ENCODE peak calls at places on chromosome 1, in seven cellular contexts. One of them, this sample, is unnamed.

GRCh38 chr1:32249831-32250525 is 1.1 kb upstream of the LCK start:
- DNase-seq in kidney epithelial cell: no peak
- DNase-seq in cardiac fibroblast: peak; percentile 58
- DNase-seq in fibroblast of mammary gland: no peak
- DNase-seq in CD4-positive, CD25-positive, alpha-beta regulatory T cell: peak; percentile 89
- DNase-seq in heart left ventricle: peak; percentile 78
- DNase-seq in upper lobe of right lung: no peak
- DNase-seq in this sample: no peak

GRCh38 chr1:59100975-59101374 is 195.9 kb upstream of the FGGY start:
- DNase-seq in kidney epithelial cell: no peak
- DNase-seq in cardiac fibroblast: peak; percentile 53
- DNase-seq in fibroblast of mammary gland: no peak
- DNase-seq in CD4-positive, CD25-positive, alpha-beta regulatory T cell: no peak
- DNase-seq in heart left ventricle: no peak
- DNase-seq in upper lobe of right lung: no peak
- DNase-seq in this sample: no peak

GRCh38 chr1:206575165-206575893 is 36.9 kb downstream of the EIF2D start:
- DNase-seq in kidney epithelial cell: no peak
- DNase-seq in cardiac fibroblast: peak; percentile 96
- DNase-seq in fibroblast of mammary gland: peak; percentile 84
- DNase-seq in CD4-positive, CD25-positive, alpha-beta regulatory T cell: peak; percentile 78
- DNase-seq in heart left ventricle: peak; percentile 48
- DNase-seq in upper lobe of right lung: no peak
- DNase-seq in this sample: no peak

GRCh38 chr1:81231729-81232038 is 569.0 kb upstream of the ADGRL2 start:
- DNase-seq in kidney epithelial cell: no peak
- DNase-seq in cardiac fibroblast: peak; percentile 25
- DNase-seq in fibroblast of mammary gland: peak; percentile 25
- DNase-seq in CD4-positive, CD25-positive, alpha-beta regulatory T cell: no peak
- DNase-seq in heart left ventricle: no peak
- DNase-seq in upper lobe of right lung: no peak
- DNase-seq in this sample: no peak

GRCh38 chr1:205332015-205332791 is 10.7 kb upstream of the NUAK2 start:
- DNase-seq in kidney epithelial cell: no peak
- DNase-seq in cardiac fibroblast: no peak
- DNase-seq in fibroblast of mammary gland: no peak
- DNase-seq in CD4-positive, CD25-positive, alpha-beta regulatory T cell: no peak
- DNase-seq in heart left ventricle: no peak
- DNase-seq in upper lobe of right lung: no peak
- DNase-seq in this sample: no peak

GRCh38 chr1:17276568-17276967 is 27.7 kb downstream of the PADI3 start:
- DNase-seq in kidney epithelial cell: no peak
- DNase-seq in cardiac fibroblast: peak; percentile 66
- DNase-seq in fibroblast of mammary gland: peak; percentile 37
- DNase-seq in CD4-positive, CD25-positive, alpha-beta regulatory T cell: no peak
- DNase-seq in heart left ventricle: no peak
- DNase-seq in upper lobe of right lung: peak; percentile 64
- DNase-seq in this sample: no peak

GRCh38 chr1:65214340-65215027 is 66.5 kb downstream of the AK4 start:
- DNase-seq in kidney epithelial cell: no peak
- DNase-seq in cardiac fibroblast: no peak
- DNase-seq in fibroblast of mammary gland: no peak
- DNase-seq in CD4-positive, CD25-positive, alpha-beta regulatory T cell: no peak
- DNase-seq in heart left ventricle: no peak
- DNase-seq in upper lobe of right lung: no peak
- DNase-seq in this sample: no peak

GRCh38 chr1:61253059-61253735 is 170.8 kb downstream of the NFIA start:
- DNase-seq in kidney epithelial cell: no peak
- DNase-seq in cardiac fibroblast: peak; percentile 92
- DNase-seq in fibroblast of mammary gland: peak; percentile 80
- DNase-seq in CD4-positive, CD25-positive, alpha-beta regulatory T cell: no peak
- DNase-seq in heart left ventricle: peak; percentile 76
- DNase-seq in upper lobe of right lung: no peak
- DNase-seq in this sample: peak; percentile 81

GRCh38 chr1:64363116-64363515 is 106.8 kb upstream of the CACHD1 start:
- DNase-seq in kidney epithelial cell: no peak
- DNase-seq in cardiac fibroblast: no peak
- DNase-seq in fibroblast of mammary gland: no peak
- DNase-seq in CD4-positive, CD25-positive, alpha-beta regulatory T cell: no peak
- DNase-seq in heart left ventricle: no peak
- DNase-seq in upper lobe of right lung: no peak
- DNase-seq in this sample: no peak

GRCh38 chr1:165747632-165748452 is 20.8 kb downstream of the TMCO1 start:
- DNase-seq in kidney epithelial cell: no peak
- DNase-seq in cardiac fibroblast: no peak
- DNase-seq in fibroblast of mammary gland: no peak
- DNase-seq in CD4-positive, CD25-positive, alpha-beta regulatory T cell: no peak
- DNase-seq in heart left ventricle: no peak
- DNase-seq in upper lobe of right lung: no peak
- DNase-seq in this sample: no peak

GRCh38 chr1:193408782-193409293 is 222.4 kb upstream of the B3GALT2 start:
- DNase-seq in kidney epithelial cell: peak; percentile 45
- DNase-seq in cardiac fibroblast: peak; percentile 87
- DNase-seq in fibroblast of mammary gland: peak; percentile 37
- DNase-seq in CD4-positive, CD25-positive, alpha-beta regulatory T cell: no peak
- DNase-seq in heart left ventricle: peak; percentile 81
- DNase-seq in upper lobe of right lung: peak; percentile 77
- DNase-seq in this sample: peak; percentile 81

GRCh38 chr1:36859926-36860325 is 174.4 kb downstream of the GRIK3 start:
- DNase-seq in kidney epithelial cell: no peak
- DNase-seq in cardiac fibroblast: no peak
- DNase-seq in fibroblast of mammary gland: no peak
- DNase-seq in CD4-positive, CD25-positive, alpha-beta regulatory T cell: no peak
- DNase-seq in heart left ventricle: no peak
- DNase-seq in upper lobe of right lung: no peak
- DNase-seq in this sample: no peak

GRCh38 chr1:65389296-65389695 is 31.2 kb upstream of the LEPR start:
- DNase-seq in kidney epithelial cell: no peak
- DNase-seq in cardiac fibroblast: peak; percentile 57
- DNase-seq in fibroblast of mammary gland: peak; percentile 18
- DNase-seq in CD4-positive, CD25-positive, alpha-beta regulatory T cell: no peak
- DNase-seq in heart left ventricle: no peak
- DNase-seq in upper lobe of right lung: no peak
- DNase-seq in this sample: no peak

GRCh38 chr1:22108343-22109135 is 34.4 kb downstream of the WNT4 start:
- DNase-seq in kidney epithelial cell: no peak
- DNase-seq in cardiac fibroblast: no peak
- DNase-seq in fibroblast of mammary gland: no peak
- DNase-seq in CD4-positive, CD25-positive, alpha-beta regulatory T cell: no peak
- DNase-seq in heart left ventricle: no peak
- DNase-seq in upper lobe of right lung: no peak
- DNase-seq in this sample: no peak

GRCh38 chr1:72283204-72284083 is 1.1 kb upstream of the NEGR1 start:
- DNase-seq in kidney epithelial cell: no peak
- DNase-seq in cardiac fibroblast: peak; percentile 84
- DNase-seq in fibroblast of mammary gland: peak; percentile 61
- DNase-seq in CD4-positive, CD25-positive, alpha-beta regulatory T cell: peak; percentile 14
- DNase-seq in heart left ventricle: peak; percentile 57
- DNase-seq in upper lobe of right lung: peak; percentile 88
- DNase-seq in this sample: peak; percentile 82

GRCh38 chr1:8727809-8728213 is 89.6 kb downstream of the RERE start:
- DNase-seq in kidney epithelial cell: no peak
- DNase-seq in cardiac fibroblast: no peak
- DNase-seq in fibroblast of mammary gland: peak; percentile 33
- DNase-seq in CD4-positive, CD25-positive, alpha-beta regulatory T cell: no peak
- DNase-seq in heart left ventricle: no peak
- DNase-seq in upper lobe of right lung: no peak
- DNase-seq in this sample: no peak

GRCh38 chr1:94898486-94899385 is 28.2 kb downstream of the CNN3 start:
- DNase-seq in kidney epithelial cell: no peak
- DNase-seq in cardiac fibroblast: no peak
- DNase-seq in fibroblast of mammary gland: no peak
- DNase-seq in CD4-positive, CD25-positive, alpha-beta regulatory T cell: no peak
- DNase-seq in heart left ventricle: no peak
- DNase-seq in upper lobe of right lung: no peak
- DNase-seq in this sample: no peak

GRCh38 chr1:41504126-41505035 is 19.9 kb upstream of the EDN2 start:
- DNase-seq in kidney epithelial cell: no peak
- DNase-seq in cardiac fibroblast: peak; percentile 64
- DNase-seq in fibroblast of mammary gland: peak; percentile 65
- DNase-seq in CD4-positive, CD25-positive, alpha-beta regulatory T cell: no peak
- DNase-seq in heart left ventricle: peak; percentile 57
- DNase-seq in upper lobe of right lung: no peak
- DNase-seq in this sample: no peak

GRCh38 chr1:116062201-116062600 is 49.0 kb upstream of the MAB21L3 start:
- DNase-seq in kidney epithelial cell: no peak
- DNase-seq in cardiac fibroblast: no peak
- DNase-seq in fibroblast of mammary gland: peak; percentile 45
- DNase-seq in CD4-positive, CD25-positive, alpha-beta regulatory T cell: no peak
- DNase-seq in heart left ventricle: no peak
- DNase-seq in upper lobe of right lung: no peak
- DNase-seq in this sample: no peak

GRCh38 chr1:67716800-67717199 is 31.8 kb downstream of the GADD45A start:
- DNase-seq in kidney epithelial cell: no peak
- DNase-seq in cardiac fibroblast: peak; percentile 61
- DNase-seq in fibroblast of mammary gland: peak; percentile 69
- DNase-seq in CD4-positive, CD25-positive, alpha-beta regulatory T cell: no peak
- DNase-seq in heart left ventricle: no peak
- DNase-seq in upper lobe of right lung: no peak
- DNase-seq in this sample: no peak

GRCh38 chr1:26021647-26022403 is at the start of gene EXTL1:
- DNase-seq in kidney epithelial cell: no peak
- DNase-seq in cardiac fibroblast: no peak
- DNase-seq in fibroblast of mammary gland: no peak
- DNase-seq in CD4-positive, CD25-positive, alpha-beta regulatory T cell: no peak
- DNase-seq in heart left ventricle: peak; percentile 91
- DNase-seq in upper lobe of right lung: no peak
- DNase-seq in this sample: no peak

GRCh38 chr1:46817814-46818213 is 19.0 kb downstream of the CYP4B1 start:
- DNase-seq in kidney epithelial cell: no peak
- DNase-seq in cardiac fibroblast: no peak
- DNase-seq in fibroblast of mammary gland: no peak
- DNase-seq in CD4-positive, CD25-positive, alpha-beta regulatory T cell: no peak
- DNase-seq in heart left ventricle: no peak
- DNase-seq in upper lobe of right lung: no peak
- DNase-seq in this sample: no peak

DNA sequence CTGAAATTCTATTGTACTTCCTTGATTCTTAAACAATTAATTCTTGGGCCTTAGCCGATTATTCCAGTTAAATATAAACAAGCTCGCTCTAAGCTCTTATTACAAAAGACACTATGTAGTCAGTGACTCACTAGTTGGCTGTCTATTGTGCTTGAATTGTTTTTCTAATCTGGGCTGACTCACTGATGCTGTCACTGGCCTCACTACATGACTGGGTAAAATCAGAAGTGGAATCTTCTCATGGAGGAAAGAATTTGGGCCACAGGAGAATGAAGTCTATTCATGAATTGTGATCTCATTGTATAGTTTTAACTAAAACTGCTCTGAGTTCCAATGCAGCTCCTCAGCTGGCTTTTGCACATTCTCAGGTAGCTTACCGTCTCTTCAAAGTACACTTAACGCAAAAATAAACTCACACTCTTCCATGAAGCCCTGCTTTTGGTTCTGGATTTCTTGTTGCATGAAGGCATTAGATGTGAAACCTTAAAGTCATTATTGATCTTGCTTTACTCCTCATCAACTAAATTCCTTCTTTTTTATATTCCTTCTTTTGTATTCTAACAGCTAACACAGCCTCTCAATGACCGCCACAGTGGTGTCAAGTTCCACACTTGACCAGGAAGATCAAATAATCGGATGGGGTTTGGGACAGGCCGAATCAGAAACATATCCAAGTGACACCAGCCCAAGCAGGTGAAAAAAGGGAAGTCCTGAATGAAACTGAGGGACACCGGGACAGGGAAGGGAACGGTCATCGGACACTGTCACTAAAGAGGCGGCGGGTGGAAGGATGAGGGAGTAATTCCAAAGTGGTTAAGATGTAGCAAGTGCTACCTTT is 80.9 kb upstream of the LBR start:
- DNase-seq in kidney epithelial cell: peak; percentile 98
- DNase-seq in cardiac fibroblast: peak; percentile 99
- DNase-seq in fibroblast of mammary gland: peak; percentile 99
- DNase-seq in CD4-positive, CD25-positive, alpha-beta regulatory T cell: no peak
- DNase-seq in heart left ventricle: peak; percentile 50
- DNase-seq in upper lobe of right lung: no peak
- DNase-seq in this sample: no peak
- H3K4me3 ChIP-seq in kidney epithelial cell: no peak overlapping the region
- H3K4me3 ChIP-seq in cardiac fibroblast: no peak overlapping the region
- H3K4me3 ChIP-seq in fibroblast of mammary gland: no peak overlapping the region
- H3K4me3 ChIP-seq in CD4-positive, CD25-positive, alpha-beta regulatory T cell: no peak overlapping the region
- H3K4me3 ChIP-seq in heart left ventricle: no peak overlapping the region
- H3K4me3 ChIP-seq in upper lobe of right lung: no peak overlapping the region
- H3K4me3 ChIP-seq in this sample: no peak overlapping the region

DNA sequence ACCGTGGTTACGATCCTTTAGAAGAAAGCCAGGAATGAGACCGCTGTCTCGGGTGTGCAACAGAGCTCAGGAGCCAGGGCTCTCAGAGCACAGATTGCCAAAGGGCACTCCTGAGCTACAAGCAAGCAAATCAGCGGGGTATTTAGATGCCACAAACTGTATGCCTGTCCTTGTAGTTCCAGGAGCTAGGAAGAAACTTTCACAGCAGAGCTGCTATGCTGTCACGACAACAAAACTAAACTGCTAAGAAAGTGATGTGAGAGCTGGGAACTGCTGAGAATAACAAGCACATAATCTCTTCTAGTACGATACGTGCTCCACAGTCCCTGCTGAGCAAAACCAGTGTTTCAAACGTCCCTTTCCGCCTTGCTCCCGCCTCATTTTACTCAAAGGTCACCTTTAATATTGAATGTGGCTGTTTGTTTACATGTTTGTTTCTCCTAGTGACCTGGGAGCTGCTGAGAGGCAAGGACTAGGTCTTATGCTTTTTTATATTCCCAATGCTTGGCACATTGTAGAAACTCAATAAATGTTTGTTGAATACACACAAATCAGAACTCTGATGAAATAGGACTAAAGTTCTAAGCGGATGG is 14.7 kb downstream of the GREM2 start:
- DNase-seq in kidney epithelial cell: no peak
- DNase-seq in cardiac fibroblast: no peak
- DNase-seq in fibroblast of mammary gland: peak; percentile 22
- DNase-seq in CD4-positive, CD25-positive, alpha-beta regulatory T cell: no peak
- DNase-seq in heart left ventricle: no peak
- DNase-seq in upper lobe of right lung: no peak
- DNase-seq in this sample: no peak
- H3K4me3 ChIP-seq in kidney epithelial cell: no peak overlapping the region
- H3K4me3 ChIP-seq in cardiac fibroblast: no peak overlapping the region
- H3K4me3 ChIP-seq in fibroblast of mammary gland: peak overlapping the region; percentile 25
- H3K4me3 ChIP-seq in CD4-positive, CD25-positive, alpha-beta regulatory T cell: no peak overlapping the region
- H3K4me3 ChIP-seq in heart left ventricle: no peak overlapping the region
- H3K4me3 ChIP-seq in upper lobe of right lung: no peak overlapping the region
- H3K4me3 ChIP-seq in this sample: no peak overlapping the region

DNA sequence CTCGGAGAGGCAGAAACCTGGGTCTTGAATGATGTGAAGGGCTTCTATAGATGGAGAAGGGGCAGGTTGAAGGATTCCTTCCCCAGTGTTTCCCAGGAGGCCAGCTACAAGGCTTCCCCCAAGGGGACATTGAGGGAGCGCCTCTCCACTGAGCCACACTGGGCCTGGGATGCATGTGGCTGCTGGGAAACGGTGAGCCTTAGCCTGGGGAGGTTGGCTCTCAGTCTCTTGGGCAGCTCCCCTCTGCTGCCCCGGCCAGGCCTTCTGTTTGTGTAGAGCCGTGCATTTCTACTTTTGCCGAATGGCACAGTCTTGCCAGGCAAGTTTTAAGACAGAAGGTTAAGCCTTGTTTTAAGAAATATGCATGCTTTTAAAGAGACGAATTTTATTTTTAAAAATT is 254.4 kb upstream of the POU3F1 start:
- DNase-seq in kidney epithelial cell: no peak
- DNase-seq in cardiac fibroblast: no peak
- DNase-seq in fibroblast of mammary gland: no peak
- DNase-seq in CD4-positive, CD25-positive, alpha-beta regulatory T cell: no peak
- DNase-seq in heart left ventricle: no peak
- DNase-seq in upper lobe of right lung: no peak
- DNase-seq in this sample: no peak
- H3K4me3 ChIP-seq in kidney epithelial cell: no peak overlapping the region
- H3K4me3 ChIP-seq in cardiac fibroblast: no peak overlapping the region
- H3K4me3 ChIP-seq in fibroblast of mammary gland: no peak overlapping the region
- H3K4me3 ChIP-seq in CD4-positive, CD25-positive, alpha-beta regulatory T cell: no peak overlapping the region
- H3K4me3 ChIP-seq in heart left ventricle: no peak overlapping the region
- H3K4me3 ChIP-seq in upper lobe of right lung: no peak overlapping the region
- H3K4me3 ChIP-seq in this sample: no peak overlapping the region

GRCh38 chr1:245873068-245873467 is 634.0 kb downstream of the SMYD3 start:
- DNase-seq in kidney epithelial cell: no peak
- DNase-seq in cardiac fibroblast: no peak
- DNase-seq in fibroblast of mammary gland: no peak
- DNase-seq in CD4-positive, CD25-positive, alpha-beta regulatory T cell: no peak
- DNase-seq in heart left ventricle: no peak
- DNase-seq in upper lobe of right lung: no peak
- DNase-seq in this sample: no peak
- H3K4me3 ChIP-seq in kidney epithelial cell: no peak overlapping the region
- H3K4me3 ChIP-seq in cardiac fibroblast: no peak overlapping the region
- H3K4me3 ChIP-seq in fibroblast of mammary gland: no peak overlapping the region
- H3K4me3 ChIP-seq in CD4-positive, CD25-positive, alpha-beta regulatory T cell: no peak overlapping the region
- H3K4me3 ChIP-seq in heart left ventricle: no peak overlapping the region
- H3K4me3 ChIP-seq in upper lobe of right lung: no peak overlapping the region
- H3K4me3 ChIP-seq in this sample: no peak overlapping the region